ENCODE peak calls at places on chromosomes 12 and 14, in nine cellular contexts. T, F, A, E, D, L, Y, U and M are unnamed samples.

GRCh38 chr12:13234045-13234641 is 37.6 kb downstream of the EMP1 start:
- DNase-seq in T (peak; percentile 67), Y (peak; percentile 48), D (peak; percentile 77), A (peak; percentile 36), U (peak; percentile 23), L (no peak), F (peak; percentile 54), E (peak; percentile 51), M (peak; percentile 55)

GRCh38 chr12:118213452-118213851 is 77.5 kb downstream of the PEBP1 start:
- DNase-seq in L (no peak), F (no peak), A (no peak), U (no peak), T (no peak), E (no peak), D (no peak), Y (no peak), M (no peak)

GRCh38 chr12:116066381-116067230 is 210.9 kb downstream of the MED13L start:
- DNase-seq in T (peak; percentile 29), Y (peak; percentile 42), E (peak; percentile 52), L (no peak), D (peak; percentile 25), F (peak; percentile 71), U (peak; percentile 52), A (peak; percentile 55), M (peak; percentile 39)

GRCh38 chr14:55107766-55108554 is 21.1 kb upstream of the LGALS3 start:
- DNase-seq in E (no peak), Y (peak; percentile 92), T (peak; percentile 95), L (peak; percentile 81), A (peak; percentile 60), U (peak; percentile 15), D (peak; percentile 98), F (peak; percentile 89), M (peak; percentile 99)

GRCh38 chr14:93430319-93430801 is 379 bp upstream of the UNC79 start:
- DNase-seq in L (peak; percentile 73), U (no peak), F (no peak), A (no peak), T (no peak), Y (no peak), E (peak; percentile 57), D (no peak), M (no peak)

GRCh38 chr12:52359511-52360103 is 7.7 kb downstream of the KRT85 start:
- DNase-seq in F (no peak), T (no peak), U (no peak), A (no peak), L (no peak), E (no peak), Y (no peak), D (no peak), M (no peak)

GRCh38 chr14:48703728-48704467 is 882.3 kb downstream of the RPS29 start:
- DNase-seq in T (no peak), A (no peak), E (no peak), D (no peak), L (no peak), U (no peak), F (no peak), Y (no peak), M (no peak)

GRCh38 chr14:53810221-53810620 is 146.4 kb downstream of the BMP4 start:
- DNase-seq in E (no peak), T (no peak), D (no peak), F (no peak), A (no peak), Y (no peak), U (no peak), L (no peak), M (no peak)

GRCh38 chr12:50922820-50923219 is 29.5 kb upstream of the HIGD1C start:
- DNase-seq in D (no peak), A (no peak), Y (no peak), E (peak; percentile 8), F (no peak), T (no peak), L (no peak), U (no peak), M (peak; percentile 62)

GRCh38 chr12:103813949-103814348 is 27.1 kb downstream of the NT5DC3 start:
- DNase-seq in L (no peak), A (no peak), D (no peak), F (no peak), E (no peak), Y (no peak), T (no peak), U (no peak), M (no peak)

GRCh38 chr12:126856958-126857357 is 1410.0 kb upstream of the TMEM132C start:
- DNase-seq in L (no peak), A (no peak), F (no peak), Y (no peak), U (no peak), T (no peak), D (no peak), E (no peak), M (no peak)

GRCh38 chr12:4271433-4272013 is 2.0 kb upstream of the CCND2 start:
- DNase-seq in L (no peak), E (no peak), A (peak; percentile 86), D (peak; percentile 82), U (no peak), Y (no peak), T (no peak), F (peak; percentile 54), M (peak; percentile 42)

GRCh38 chr14:101182476-101182875 is 279.0 kb upstream of the RTL1 start:
- DNase-seq in L (no peak), Y (no peak), D (no peak), E (no peak), A (no peak), F (no peak), U (no peak), T (no peak), M (no peak)

GRCh38 chr14:65019944-65020566 is 33.4 kb downstream of the FNTB start:
- DNase-seq in E (no peak), A (no peak), L (no peak), U (no peak), Y (no peak), F (peak; percentile 40), D (peak; percentile 82), T (peak; percentile 85), M (peak; percentile 79)

GRCh38 chr12:79652521-79652920 is 38.2 kb downstream of the PAWR start:
- DNase-seq in F (no peak), U (no peak), A (no peak), D (no peak), T (no peak), L (no peak), Y (no peak), E (no peak), M (no peak)